ENCODE peak calls at places on chromosomes 7 and 10, in four cellular contexts. O, Z, F and B are unnamed samples.

GRCh38 chr7:100894860-100895700 is 608 bp downstream of the ACHE start:
- DNase-seq in O (no peak), Z (no peak), F (peak), B (peak)

GRCh38 chr10:96665306-96665705 is 55.0 kb downstream of the PIK3AP1 start:
- DNase-seq in O (no peak), Z (no peak), F (no peak), B (no peak)

GRCh38 chr7:12800501-12800900 is 113.1 kb downstream of the ARL4A start:
- DNase-seq in O (no peak), Z (no peak), F (no peak), B (peak)

GRCh38 chr10:79320785-79321493 is 26.3 kb upstream of the PPIF start:
- DNase-seq in O (peak), Z (no peak), F (no peak), B (peak)

GRCh38 chr10:124616836-124617130 is 127.4 kb downstream of the FAM53B start:
- DNase-seq in O (no peak), Z (no peak), F (no peak), B (no peak)

GRCh38 chr10:126147866-126148578 is 240.3 kb downstream of the ADAM12 start:
- DNase-seq in O (peak), Z (no peak), F (no peak), B (peak)

GRCh38 chr10:64093304-64093703 is 572.1 kb downstream of the REEP3 start:
- DNase-seq in O (no peak), Z (no peak), F (no peak), B (no peak)

GRCh38 chr10:79248341-79248931 is 98.8 kb upstream of the PPIF start:
- DNase-seq in O (no peak), Z (no peak), F (no peak), B (no peak)

GRCh38 chr7:112266595-112267270 is 60.2 kb downstream of the ZNF277 start:
- DNase-seq in O (peak), Z (no peak), F (no peak), B (peak)

GRCh38 chr10:113735913-113736312 is 15.6 kb upstream of the PLEKHS1 start:
- DNase-seq in O (peak), Z (no peak), F (no peak), B (no peak)

GRCh38 chr10:113538131-113538530 is 14.7 kb upstream of the HABP2 start:
- DNase-seq in O (peak), Z (no peak), F (no peak), B (no peak)

GRCh38 chr7:57328457-57328856 is 121.5 kb upstream of the ZNF716 start:
- DNase-seq in O (no peak), Z (no peak), F (no peak), B (no peak)

GRCh38 chr10:127449491-127449890 is 99.6 kb upstream of the NPS start:
- DNase-seq in O (no peak), Z (no peak), F (no peak), B (no peak)

GRCh38 chr10:75043256-75044121 is 68.0 kb upstream of the SAMD8 start:
- DNase-seq in O (no peak), Z (no peak), F (no peak), B (no peak)

GRCh38 chr7:70706204-70706603 is 425.7 kb upstream of the GALNT17 start:
- DNase-seq in O (no peak), Z (no peak), F (no peak), B (no peak)

GRCh38 chr7:90706067-90706716 is 110.1 kb downstream of the CDK14 start:
- DNase-seq in O (no peak), Z (peak), F (no peak), B (no peak)

GRCh38 chr10:46560381-46560780 is 3.9 kb upstream of the GPRIN2 start:
- DNase-seq in O (no peak), Z (no peak), F (no peak), B (no peak)

GRCh38 chr7:23468721-23469149 is 1.6 kb downstream of the IGF2BP3 start:
- DNase-seq in O (no peak), Z (no peak), F (no peak), B (peak)

GRCh38 chr7:66779669-66780408 is 39.3 kb downstream of the RABGEF1 start:
- DNase-seq in O (no peak), Z (no peak), F (no peak), B (no peak)

GRCh38 chr10:61987951-61988379 is 86.5 kb downstream of the ARID5B start:
- DNase-seq in O (peak), Z (no peak), F (no peak), B (peak)

GRCh38 chr7:150753826-150754603 is 16.8 kb downstream of the GIMAP5 start:
- DNase-seq in O (peak), Z (no peak), F (no peak), B (peak)

GRCh38 chr7:37056256-37056655 is 332.0 kb upstream of the AOAH start:
- DNase-seq in O (no peak), Z (no peak), F (no peak), B (no peak)